ENCODE peak calls at places on chromosome 15, in six cellular contexts. N is lower lobe of right lung, Y is A549, P is Calu3, U is ovary, T is progenitor cell of endocrine pancreas. G is an unnamed sample.

GRCh38 chr15:74317820-74318375 is 49.5 kb downstream of the CYP11A1 start:
- DNase-seq in N (no peak), Y (peak), P (no peak), U (peak), T (no peak), G (peak)

GRCh38 chr15:98548172-98548971 is 100.0 kb upstream of the IGF1R start:
- DNase-seq in N (peak), Y (peak), P (peak), U (peak), T (peak), G (peak)

GRCh38 chr15:97728791-97729190 is 231.7 kb upstream of the ARRDC4 start:
- DNase-seq in N (no peak), Y (no peak), P (no peak), U (no peak), T (no peak), G (no peak)

GRCh38 chr15:73900129-73900712 is 26.0 kb upstream of the LOXL1 start:
- DNase-seq in N (no peak), Y (no peak), P (no peak), U (no peak), T (no peak), G (no peak)

GRCh38 chr15:52360229-52361203 is 64.9 kb upstream of the MYO5C start:
- DNase-seq in N (no peak), Y (no peak), P (no peak), U (no peak), T (no peak), G (no peak)

GRCh38 chr15:81358248-81358647 is 15.8 kb downstream of the TMC3 start:
- DNase-seq in N (no peak), Y (no peak), P (no peak), U (no peak), T (no peak), G (no peak)

GRCh38 chr15:29805043-29805707 is 17.1 kb downstream of the TJP1 start:
- DNase-seq in N (no peak), Y (peak), P (no peak), U (peak), T (no peak), G (no peak)

GRCh38 chr15:48424076-48424475 is 92.8 kb downstream of the DUT start:
- DNase-seq in N (no peak), Y (no peak), P (no peak), U (no peak), T (no peak), G (no peak)

GRCh38 chr15:34347951-34348638 is 5.0 kb downstream of the NUTM1 start:
- DNase-seq in N (no peak), Y (no peak), P (no peak), U (no peak), T (no peak), G (no peak)

GRCh38 chr15:58472821-58473581 is 41.2 kb downstream of the LIPC start:
- DNase-seq in N (no peak), Y (no peak), P (peak), U (no peak), T (no peak), G (no peak)

GRCh38 chr15:66459818-66460615 is 37.5 kb downstream of the SNAPC5 start:
- DNase-seq in N (no peak), Y (no peak), P (no peak), U (no peak), T (no peak), G (no peak)

GRCh38 chr15:74283366-74283765 is 47.2 kb downstream of the CCDC33 start:
- DNase-seq in N (no peak), Y (no peak), P (no peak), U (no peak), T (no peak), G (no peak)

GRCh38 chr15:98865397-98866339 is 141.9 kb downstream of the PGPEP1L start:
- DNase-seq in N (peak), Y (peak), P (peak), U (peak), T (no peak), G (no peak)

GRCh38 chr15:44296625-44297524 is 8.4 kb downstream of the GOLM2 start:
- DNase-seq in N (no peak), Y (peak), P (peak), U (no peak), T (no peak), G (no peak)

GRCh38 chr15:88490036-88490435 is 22.5 kb downstream of the MRPS11 start:
- DNase-seq in N (no peak), Y (no peak), P (no peak), U (no peak), T (no peak), G (no peak)

GRCh38 chr15:86553116-86553515 is 473.4 kb downstream of the AGBL1 start:
- DNase-seq in N (no peak), Y (peak), P (no peak), U (no peak), T (no peak), G (no peak)

GRCh38 chr15:82653483-82653882 is 6.3 kb upstream of the CPEB1 start:
- DNase-seq in N (no peak), Y (no peak), P (no peak), U (no peak), T (no peak), G (no peak)

GRCh38 chr15:51768018-51768417 is 16.6 kb downstream of the TMOD2 start:
- DNase-seq in N (peak), Y (no peak), P (no peak), U (no peak), T (no peak), G (no peak)

GRCh38 chr15:74959643-74959939 is 3.0 kb upstream of the RPP25 start:
- DNase-seq in N (no peak), Y (no peak), P (no peak), U (no peak), T (no peak), G (no peak)

GRCh38 chr15:84752700-84753099 is 4.3 kb downstream of the ZNF592 start:
- DNase-seq in N (no peak), Y (no peak), P (no peak), U (no peak), T (no peak), G (no peak)

GRCh38 chr15:59553879-59554735 is 57.5 kb upstream of the GCNT3 start:
- DNase-seq in N (no peak), Y (peak), P (peak), U (no peak), T (no peak), G (no peak)

GRCh38 chr15:49918106-49918505 is 200.9 kb downstream of the ATP8B4 start:
- DNase-seq in N (no peak), Y (no peak), P (no peak), U (no peak), T (no peak), G (no peak)

GRCh38 chr15:42151736-42152135 is 4.7 kb downstream of the PLA2G4F start:
- DNase-seq in N (no peak), Y (no peak), P (no peak), U (no peak), T (no peak), G (no peak)

GRCh38 chr15:83571820-83572707 is 81.9 kb upstream of the ADAMTSL3 start:
- DNase-seq in N (no peak), Y (peak), P (no peak), U (no peak), T (no peak), G (no peak)

GRCh38 chr15:83474578-83474977 is 27.4 kb downstream of the SH3GL3 start:
- DNase-seq in N (no peak), Y (no peak), P (no peak), U (no peak), T (no peak), G (no peak)

GRCh38 chr15:63292241-63292640 is 14.8 kb downstream of the APH1B start:
- DNase-seq in N (no peak), Y (no peak), P (no peak), U (no peak), T (no peak), G (no peak)

GRCh38 chr15:63287109-63287508 is 9.7 kb downstream of the APH1B start:
- DNase-seq in N (no peak), Y (no peak), P (no peak), U (no peak), T (no peak), G (no peak)

GRCh38 chr15:63288778-63289378 is 11.5 kb downstream of the APH1B start:
- DNase-seq in N (no peak), Y (peak), P (peak), U (no peak), T (no peak), G (no peak)

GRCh38 chr15:63291507-63291906 is 14.1 kb downstream of the APH1B start:
- DNase-seq in N (no peak), Y (peak), P (no peak), U (no peak), T (no peak), G (no peak)

DNA sequence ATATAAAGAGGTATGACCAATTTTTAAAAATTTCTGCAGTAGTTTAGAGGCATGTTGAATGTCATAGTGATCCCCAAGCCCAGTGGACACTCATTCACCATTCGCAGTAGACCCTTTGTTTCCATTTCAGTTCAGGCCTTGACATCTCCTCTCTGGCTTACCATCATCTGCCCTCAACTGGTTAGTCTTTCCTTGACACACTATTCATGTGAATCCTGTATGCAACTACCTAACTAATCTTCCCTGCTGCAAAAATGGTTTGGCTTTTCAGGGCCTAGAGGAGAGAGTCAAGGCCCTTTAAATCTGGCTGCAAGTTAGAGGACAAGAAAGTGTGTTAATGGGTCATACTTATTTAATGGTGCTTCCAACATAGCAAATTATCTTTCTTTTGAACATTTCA is 10.9 kb downstream of the APH1B start:
- DNase-seq in N (no peak), Y (peak), P (no peak), U (no peak), T (no peak), G (no peak)
- TF ChIP-seq CTCF in N (no peak), Y (no peak), P (no peak), U (no peak), T (no peak), G (no peak)

DNA sequence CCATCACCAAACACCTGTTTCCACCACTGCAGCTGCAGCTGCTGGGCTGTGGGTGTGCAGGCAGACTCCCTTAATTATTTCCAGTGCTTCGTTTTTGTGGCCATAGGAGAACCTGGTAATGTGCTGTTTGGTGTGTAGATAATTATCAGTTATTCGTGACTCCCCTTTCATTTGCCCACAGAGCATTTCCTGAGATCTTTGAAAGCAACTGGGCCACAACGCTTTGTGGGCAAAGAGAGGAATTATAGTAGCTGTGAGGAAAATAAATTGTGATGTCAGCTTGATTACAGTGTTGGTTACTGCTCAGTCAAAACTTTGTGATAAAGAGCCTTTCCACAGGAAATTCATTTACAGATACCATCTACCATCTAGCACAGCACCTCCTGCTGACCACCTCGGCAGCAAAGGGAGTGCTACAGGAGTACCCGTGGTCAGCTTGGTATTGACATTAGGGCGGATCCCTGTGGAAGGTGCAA is 193.3 kb upstream of the SLCO3A1 start:
- DNase-seq in N (no peak), Y (peak), P (no peak), U (no peak), T (no peak), G (no peak)
- TF ChIP-seq CTCF in N (no peak), Y (no peak), P (no peak), U (no peak), T (no peak), G (no peak)

DNA sequence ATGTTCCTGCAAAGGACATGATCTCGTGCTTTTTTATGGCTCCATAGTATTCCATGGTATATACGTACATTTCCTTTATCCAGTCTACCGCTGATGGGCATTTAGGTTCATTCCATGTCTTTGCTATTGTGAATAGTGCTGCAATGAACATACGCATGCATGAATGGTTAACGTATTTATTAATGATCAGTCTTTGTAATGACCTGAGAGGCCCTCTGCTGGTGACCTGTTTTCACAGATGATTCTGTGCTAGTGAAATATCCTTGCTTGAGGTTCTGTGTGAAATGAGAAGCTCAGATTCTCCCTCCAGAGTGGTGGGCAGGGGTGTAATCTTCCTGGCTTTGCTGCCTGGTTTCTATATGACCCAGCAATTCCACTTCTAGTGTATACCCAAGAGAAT is 160.2 kb upstream of the RASGRP1 start:
- DNase-seq in N (no peak), Y (no peak), P (no peak), U (no peak), T (no peak), G (no peak)
- TF ChIP-seq CTCF in N (no peak), Y (no peak), P (no peak), U (no peak), T (peak), G (no peak)

GRCh38 chr15:65189102-65189740 is 4.1 kb upstream of the CLPX start:
- DNase-seq in N (no peak), Y (peak), P (peak), U (peak), T (no peak), G (peak)
- TF ChIP-seq CTCF in N (peak), Y (peak), P (peak), U (peak), T (peak), G (no peak)